ENCODE peak calls at places on chromosome 22, in eight cellular contexts. P, H, G, E, C, K, A and X are unnamed samples.

GRCh38 chr22:43060213-43060612 is 29.0 kb downstream of the TTLL1 start:
- DNase-seq in P (no peak), H (no peak), G (peak; percentile 16), E (no peak), C (no peak), K (peak; percentile 26), A (peak; percentile 14), X (no peak)

GRCh38 chr22:27424319-27424718 is 377.2 kb downstream of the MN1 start:
- DNase-seq in P (peak; percentile 77), H (no peak), G (peak; percentile 43), E (no peak), C (no peak), K (no peak), A (peak; percentile 59), X (no peak)

GRCh38 chr22:20053407-20054033 is 26.5 kb upstream of the DGCR8 start:
- DNase-seq in P (no peak), H (no peak), G (no peak), E (no peak), C (no peak), K (no peak), A (no peak), X (no peak)

GRCh38 chr22:38940985-38941384 is 16.4 kb upstream of the APOBEC3A start:
- DNase-seq in P (no peak), H (no peak), G (no peak), E (no peak), C (no peak), K (no peak), A (no peak), X (no peak)

GRCh38 chr22:44088976-44089570 is 65.0 kb downstream of the PARVB start:
- DNase-seq in P (peak; percentile 2), H (no peak), G (no peak), E (peak; percentile 46), C (no peak), K (no peak), A (peak; percentile 17), X (no peak)

GRCh38 chr22:29306175-29306829 is at the start of gene GAS2L1:
- DNase-seq in P (peak; percentile 78), H (peak; percentile 68), G (peak; percentile 78), E (peak; percentile 87), C (peak; percentile 81), K (peak; percentile 83), A (peak; percentile 87), X (no peak)

GRCh38 chr22:35705141-35705540 is 12.5 kb upstream of the APOL5 start:
- DNase-seq in P (peak; percentile 81), H (no peak), G (peak; percentile 82), E (peak; percentile 76), C (no peak), K (no peak), A (peak; percentile 84), X (no peak)

GRCh38 chr22:30648825-30649224 is 13.2 kb downstream of the SLC35E4 start:
- DNase-seq in P (no peak), H (no peak), G (no peak), E (no peak), C (no peak), K (no peak), A (no peak), X (no peak)

GRCh38 chr22:48745842-48746788 is 1081.6 kb downstream of the BRD1 start:
- DNase-seq in P (no peak), H (no peak), G (no peak), E (no peak), C (no peak), K (no peak), A (no peak), X (peak; percentile 29)

GRCh38 chr22:44429941-44430587 is 68.0 kb downstream of the RTL6 start:
- DNase-seq in P (no peak), H (no peak), G (no peak), E (no peak), C (no peak), K (peak; percentile 14), A (no peak), X (no peak)

GRCh38 chr22:19663286-19663815 is 51.0 kb upstream of the SEPTIN5 start:
- DNase-seq in P (peak; percentile 31), H (no peak), G (peak; percentile 57), E (peak; percentile 83), C (peak; percentile 61), K (peak; percentile 30), A (peak; percentile 86), X (no peak)

DNA sequence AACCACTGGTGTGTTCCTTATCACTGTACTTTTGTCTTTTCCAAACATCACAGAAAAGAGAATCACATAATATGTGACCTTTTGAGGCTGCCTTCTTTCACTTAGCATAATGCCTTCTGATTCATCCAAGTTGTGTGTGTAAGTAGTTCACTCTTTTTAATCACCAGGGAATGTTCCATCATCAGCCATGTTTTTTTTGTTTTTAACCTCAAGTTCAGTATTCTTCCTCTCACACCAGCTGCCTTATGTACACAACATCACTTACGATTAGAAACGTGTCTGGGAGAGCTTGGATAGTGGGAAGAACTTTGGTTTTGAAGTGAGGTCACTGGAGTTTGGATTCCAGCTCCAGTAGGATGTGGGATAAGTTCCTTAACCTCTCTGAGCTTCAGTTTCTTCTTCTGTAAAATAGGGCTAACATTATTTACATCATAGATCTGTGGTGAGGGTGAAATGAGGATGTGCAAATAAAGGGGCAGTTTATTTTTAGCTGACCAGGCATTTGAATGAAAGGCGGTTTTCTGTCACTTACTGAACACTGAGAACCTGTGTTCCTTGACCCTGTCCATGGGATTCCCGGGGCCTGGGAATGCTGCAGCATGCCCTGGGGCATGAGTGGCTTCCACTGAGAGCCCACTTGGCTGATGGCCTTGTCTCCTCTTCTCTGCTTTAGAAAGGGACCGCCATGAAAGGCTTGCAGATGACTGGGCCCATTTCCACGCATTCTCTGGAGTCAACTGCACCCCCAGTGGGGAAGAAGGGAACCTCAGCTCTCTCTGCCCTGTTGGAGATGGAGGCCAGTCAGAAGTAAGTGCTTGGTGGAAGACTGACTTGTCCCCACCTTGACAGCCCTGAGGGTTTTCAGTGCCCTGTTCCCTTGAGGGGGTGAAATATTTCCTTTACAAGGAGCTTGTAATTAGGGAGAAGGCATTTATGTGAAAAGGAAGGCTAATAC is 92.6 kb downstream of the DEPDC5 start:
- DNase-seq in P (peak; percentile 29), H (no peak), G (peak; percentile 92), E (peak; percentile 72), C (no peak), K (no peak), A (peak; percentile 71), X (no peak)
- TF ChIP-seq CTCF in P (peak; percentile 63), H (peak; percentile 20), G (peak; percentile 42), E (peak; percentile 38), C (no peak), K (no peak), A (peak; percentile 45), X (no peak)

GRCh38 chr22:47248925-47249324 is 486.5 kb downstream of the TBC1D22A start:
- DNase-seq in P (no peak), H (no peak), G (no peak), E (no peak), C (no peak), K (no peak), A (no peak), X (no peak)

GRCh38 chr22:47245786-47246185 is 483.3 kb downstream of the TBC1D22A start:
- DNase-seq in P (no peak), H (no peak), G (no peak), E (no peak), C (no peak), K (no peak), A (no peak), X (no peak)

GRCh38 chr22:47249370-47249928 is 487.0 kb downstream of the TBC1D22A start:
- DNase-seq in P (no peak), H (no peak), G (no peak), E (no peak), C (no peak), K (no peak), A (no peak), X (no peak)

GRCh38 chr22:47245286-47245685 is 482.8 kb downstream of the TBC1D22A start:
- DNase-seq in P (no peak), H (no peak), G (no peak), E (no peak), C (no peak), K (no peak), A (no peak), X (no peak)

GRCh38 chr22:47247609-47248240 is 485.3 kb downstream of the TBC1D22A start:
- DNase-seq in P (no peak), H (no peak), G (no peak), E (no peak), C (no peak), K (no peak), A (no peak), X (no peak)
- TF ChIP-seq CTCF in P (no peak), H (no peak), G (no peak), E (no peak), C (no peak), K (no peak), A (no peak), X (no peak)

DNA sequence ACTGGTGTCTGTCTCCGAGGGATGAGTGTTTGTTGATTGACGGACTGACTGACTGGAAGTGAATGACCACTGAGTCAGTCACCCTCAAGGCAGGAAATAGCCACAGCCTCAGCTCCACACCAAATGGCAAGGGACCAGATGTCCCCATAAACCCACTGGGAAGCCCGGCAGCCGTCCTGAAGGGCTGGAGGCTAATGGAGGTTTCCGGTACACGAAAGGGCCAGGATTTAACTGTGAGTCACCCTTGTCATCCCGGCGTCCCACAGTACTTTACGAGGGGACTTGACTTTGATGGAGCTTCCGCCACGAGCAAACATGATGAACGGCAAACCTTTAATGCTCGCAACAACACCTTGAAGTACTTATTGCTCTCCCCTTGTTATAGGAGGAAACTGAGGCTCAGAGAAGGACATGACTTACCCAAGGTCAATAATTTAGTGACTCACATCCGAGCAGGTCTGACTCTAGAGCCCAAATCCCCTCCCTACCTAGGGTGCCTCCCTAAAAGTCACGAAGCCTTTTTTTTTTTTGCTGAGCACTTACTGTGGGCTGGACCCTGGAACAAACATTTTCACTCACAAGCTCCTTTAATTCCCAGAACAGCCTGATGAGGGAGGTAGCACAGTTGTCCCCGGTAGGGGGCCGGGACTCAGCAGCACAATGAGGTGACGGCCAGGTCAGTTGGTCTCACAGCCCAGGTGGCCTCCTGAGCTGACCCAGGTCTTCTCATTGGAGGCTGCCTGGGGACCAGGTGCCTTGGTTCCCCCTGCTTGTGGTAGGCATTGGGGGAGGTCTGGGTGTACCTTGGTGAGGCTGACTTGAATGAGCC is 25.2 kb upstream of the GCAT start:
- DNase-seq in P (peak; percentile 85), H (no peak), G (peak; percentile 74), E (peak; percentile 15), C (no peak), K (no peak), A (no peak), X (no peak)
- TF ChIP-seq CTCF in P (peak; percentile 70), H (no peak), G (peak; percentile 23), E (peak; percentile 7), C (no peak), K (no peak), A (no peak), X (no peak)

DNA sequence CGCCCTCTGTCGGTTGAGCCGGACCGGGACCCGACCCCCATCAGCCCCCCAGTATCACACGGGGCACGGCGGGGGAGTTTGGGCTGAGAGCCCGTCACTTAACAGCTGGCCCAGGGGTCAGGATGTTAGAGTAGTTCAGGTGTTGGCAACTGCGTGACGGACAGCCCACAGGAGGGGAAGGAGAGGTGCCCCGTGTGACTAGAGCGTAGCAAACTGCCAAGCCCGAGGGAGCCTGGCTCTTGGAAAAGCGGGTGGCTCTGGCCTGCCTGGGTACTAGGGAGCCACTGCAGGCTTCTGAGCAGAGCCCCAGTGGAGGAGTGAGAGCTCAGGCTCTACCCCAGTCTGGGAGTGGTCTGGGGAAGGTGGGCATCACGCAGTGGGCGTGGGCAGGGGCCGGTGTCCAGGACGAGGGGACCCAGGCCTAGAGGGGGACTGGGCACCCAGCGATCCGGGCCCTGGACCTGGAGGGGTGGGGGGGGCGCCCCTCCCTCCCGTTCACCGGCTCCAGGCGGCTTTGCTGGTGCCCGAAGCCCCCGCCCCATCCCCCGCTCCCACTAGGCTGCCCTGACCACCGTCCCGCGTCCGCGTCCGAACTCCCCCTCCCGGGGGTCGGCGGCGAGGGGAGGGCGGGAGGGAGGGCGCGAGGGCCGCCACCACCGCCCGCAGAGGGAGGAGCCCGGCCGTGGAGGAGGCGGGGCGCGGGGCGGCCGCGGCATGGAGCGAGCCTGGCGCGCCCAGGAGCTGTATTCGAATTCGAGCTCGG is 24.4 kb downstream of the SHANK3 start:
- DNase-seq in P (no peak), H (no peak), G (peak; percentile 10), E (no peak), C (no peak), K (no peak), A (peak; percentile 30), X (no peak)
- TF ChIP-seq CTCF in P (peak; percentile 79), H (peak; percentile 29), G (peak; percentile 42), E (peak; percentile 71), C (peak; percentile 10), K (peak; percentile 37), A (peak; percentile 56), X (peak; percentile 30)